ENCODE peak calls at places on chromosomes 11 and 22, in nine cellular contexts. One of them, this sample, is unnamed.
A peak's percentile ranks its signal among the peaks of the same experiment; 100 is the strongest.

GRCh38 chr11:120288021-120288420 is 37.1 kb upstream of the TLCD5 start:
- DNase-seq in EL: no peak
- DNase-seq in CD4-positive, alpha-beta memory T cell: no peak
- DNase-seq in AG04449: no peak
- DNase-seq in GM13976: no peak
- DNase-seq in right lobe of liver: no peak
- DNase-seq in iPS-NIHi11: no peak
- DNase-seq in NCI-H2081: no peak
- DNase-seq in M059J: peak; percentile 61
- DNase-seq in this sample: no peak

GRCh38 chr11:10770626-10771254 is 19.7 kb downstream of the CTR9 start:
- DNase-seq in iPS-NIHi11: peak; percentile 72
- DNase-seq in AG04449: no peak
- DNase-seq in EL: peak; percentile 54
- DNase-seq in right lobe of liver: peak; percentile 59
- DNase-seq in CD4-positive, alpha-beta memory T cell: no peak
- DNase-seq in NCI-H2081: peak; percentile 27
- DNase-seq in GM13976: no peak
- DNase-seq in M059J: peak; percentile 55
- DNase-seq in this sample: peak; percentile 35

GRCh38 chr11:62601114-62601363 is 626 bp downstream of the MTA2 start:
- DNase-seq in EL: no peak
- DNase-seq in iPS-NIHi11: no peak
- DNase-seq in NCI-H2081: no peak
- DNase-seq in M059J: peak; percentile 42
- DNase-seq in right lobe of liver: peak; percentile 75
- DNase-seq in CD4-positive, alpha-beta memory T cell: peak; percentile 66
- DNase-seq in AG04449: no peak
- DNase-seq in GM13976: no peak
- DNase-seq in this sample: no peak

GRCh38 chr22:38860291-38861169 is 11.5 kb downstream of the CBX6 start:
- DNase-seq in EL: no peak
- DNase-seq in right lobe of liver: no peak
- DNase-seq in GM13976: no peak
- DNase-seq in iPS-NIHi11: peak; percentile 44
- DNase-seq in CD4-positive, alpha-beta memory T cell: no peak
- DNase-seq in AG04449: no peak
- DNase-seq in NCI-H2081: no peak
- DNase-seq in M059J: no peak
- DNase-seq in this sample: no peak

GRCh38 chr11:118382954-118383353 is 18.5 kb upstream of the ATP5MG start:
- DNase-seq in GM13976: no peak
- DNase-seq in CD4-positive, alpha-beta memory T cell: no peak
- DNase-seq in AG04449: no peak
- DNase-seq in iPS-NIHi11: no peak
- DNase-seq in EL: no peak
- DNase-seq in M059J: no peak
- DNase-seq in NCI-H2081: no peak
- DNase-seq in right lobe of liver: no peak
- DNase-seq in this sample: no peak

GRCh38 chr22:21775061-21775460 is 39.5 kb upstream of the YPEL1 start:
- DNase-seq in EL: no peak
- DNase-seq in right lobe of liver: no peak
- DNase-seq in CD4-positive, alpha-beta memory T cell: no peak
- DNase-seq in M059J: no peak
- DNase-seq in GM13976: no peak
- DNase-seq in AG04449: no peak
- DNase-seq in iPS-NIHi11: no peak
- DNase-seq in NCI-H2081: no peak
- DNase-seq in this sample: no peak

GRCh38 chr22:49476176-49476575 is 351.5 kb downstream of the BRD1 start:
- DNase-seq in EL: no peak
- DNase-seq in CD4-positive, alpha-beta memory T cell: no peak
- DNase-seq in right lobe of liver: no peak
- DNase-seq in NCI-H2081: no peak
- DNase-seq in M059J: no peak
- DNase-seq in AG04449: no peak
- DNase-seq in iPS-NIHi11: peak; percentile 22
- DNase-seq in GM13976: no peak
- DNase-seq in this sample: no peak

GRCh38 chr22:30183861-30184278 is 62.7 kb downstream of the LIF start:
- DNase-seq in NCI-H2081: no peak
- DNase-seq in GM13976: no peak
- DNase-seq in AG04449: peak; percentile 62
- DNase-seq in EL: peak; percentile 61
- DNase-seq in M059J: peak; percentile 70
- DNase-seq in right lobe of liver: no peak
- DNase-seq in iPS-NIHi11: no peak
- DNase-seq in CD4-positive, alpha-beta memory T cell: no peak
- DNase-seq in this sample: no peak

GRCh38 chr11:68978931-68979591 is 1.7 kb downstream of the MRGPRD start:
- DNase-seq in GM13976: no peak
- DNase-seq in iPS-NIHi11: no peak
- DNase-seq in CD4-positive, alpha-beta memory T cell: no peak
- DNase-seq in AG04449: no peak
- DNase-seq in M059J: no peak
- DNase-seq in NCI-H2081: no peak
- DNase-seq in EL: no peak
- DNase-seq in right lobe of liver: no peak
- DNase-seq in this sample: no peak

GRCh38 chr11:17457361-17458104 is 19.1 kb downstream of the ABCC8 start:
- DNase-seq in GM13976: no peak
- DNase-seq in right lobe of liver: no peak
- DNase-seq in AG04449: no peak
- DNase-seq in M059J: no peak
- DNase-seq in iPS-NIHi11: peak; percentile 51
- DNase-seq in NCI-H2081: no peak
- DNase-seq in CD4-positive, alpha-beta memory T cell: no peak
- DNase-seq in EL: no peak
- DNase-seq in this sample: no peak

GRCh38 chr11:116930177-116930576 is 92.8 kb upstream of the APOA1 start:
- DNase-seq in iPS-NIHi11: no peak
- DNase-seq in CD4-positive, alpha-beta memory T cell: peak; percentile 57
- DNase-seq in M059J: no peak
- DNase-seq in EL: no peak
- DNase-seq in GM13976: peak; percentile 22
- DNase-seq in NCI-H2081: no peak
- DNase-seq in AG04449: no peak
- DNase-seq in right lobe of liver: no peak
- DNase-seq in this sample: no peak